ENCODE peak calls at places on chromosomes 1 and 21, in nine cellular contexts. N is prostate gland, U is lung, V is heart right ventricle, W is HCT116, E is right cardiac atrium, T is lower lobe of right lung, L is A549, Y is A673. S is an unnamed sample.

GRCh38 chr1:87421809-87422208 is 93.1 kb downstream of the LMO4 start:
- DNase-seq in N (no peak), U (no peak), V (no peak), W (no peak), E (no peak), T (no peak), L (no peak), Y (no peak), S (no peak)

GRCh38 chr1:46804926-46805325 is 6.1 kb downstream of the CYP4B1 start:
- DNase-seq in N (no peak), U (no peak), V (no peak), W (no peak), E (peak; percentile 63), T (no peak), L (no peak), Y (no peak), S (no peak)

GRCh38 chr1:98761238-98761637 is 99.7 kb downstream of the SNX7 start:
- DNase-seq in N (no peak), U (no peak), V (no peak), W (no peak), E (no peak), T (no peak), L (peak; percentile 33), Y (peak; percentile 11), S (no peak)

GRCh38 chr1:7586031-7586941 is 184.8 kb upstream of the VAMP3 start:
- DNase-seq in N (no peak), U (no peak), V (peak; percentile 32), W (no peak), E (peak; percentile 75), T (peak; percentile 28), L (no peak), Y (no peak), S (no peak)

GRCh38 chr21:42086969-42087368 is 15.9 kb downstream of the UMODL1 start:
- DNase-seq in N (no peak), U (no peak), V (no peak), W (no peak), E (no peak), T (no peak), L (no peak), Y (no peak), S (no peak)

GRCh38 chr1:43867946-43868740 is 65.5 kb upstream of the ARTN start:
- DNase-seq in N (no peak), U (no peak), V (no peak), W (no peak), E (no peak), T (no peak), L (no peak), Y (no peak), S (no peak)

GRCh38 chr1:12339861-12340557 is 110.2 kb downstream of the VPS13D start:
- DNase-seq in N (no peak), U (no peak), V (no peak), W (no peak), E (no peak), T (no peak), L (no peak), Y (peak; percentile 19), S (no peak)

GRCh38 chr1:28830814-28831213 is 18.8 kb downstream of the OPRD1 start:
- DNase-seq in N (no peak), U (no peak), V (no peak), W (no peak), E (no peak), T (no peak), L (no peak), Y (no peak), S (no peak)

GRCh38 chr1:6408023-6408422 is 11.7 kb downstream of the HES2 start:
- DNase-seq in N (no peak), U (no peak), V (no peak), W (no peak), E (no peak), T (no peak), L (no peak), Y (no peak), S (no peak)

GRCh38 chr1:162372159-162373071 is 4.2 kb downstream of the SPATA46 start:
- DNase-seq in N (no peak), U (no peak), V (no peak), W (no peak), E (no peak), T (no peak), L (no peak), Y (no peak), S (peak; percentile 60)

GRCh38 chr1:116910379-116911165 is 856 bp downstream of the PTGFRN start:
- DNase-seq in N (peak; percentile 29), U (peak; percentile 47), V (peak; percentile 52), W (no peak), E (peak; percentile 79), T (peak; percentile 72), L (no peak), Y (peak; percentile 18), S (peak; percentile 78)

GRCh38 chr1:179767177-179767581 is 24.1 kb downstream of the FAM163A start:
- DNase-seq in N (no peak), U (no peak), V (no peak), W (no peak), E (no peak), T (no peak), L (no peak), Y (no peak), S (no peak)

GRCh38 chr21:42503711-42504110 is 7.7 kb upstream of the RSPH1 start:
- DNase-seq in N (no peak), U (no peak), V (no peak), W (no peak), E (no peak), T (no peak), L (no peak), Y (no peak), S (no peak)

GRCh38 chr21:41137401-41137800 is 30.6 kb upstream of the BACE2 start:
- DNase-seq in N (no peak), U (no peak), V (no peak), W (no peak), E (no peak), T (no peak), L (no peak), Y (no peak), S (no peak)

GRCh38 chr1:173403996-173404395 is 73.1 kb upstream of the PRDX6 start:
- DNase-seq in N (no peak), U (no peak), V (no peak), W (no peak), E (no peak), T (no peak), L (no peak), Y (no peak), S (no peak)

GRCh38 chr1:54428838-54429513 is 22.8 kb upstream of the SSBP3 start:
- DNase-seq in N (no peak), U (no peak), V (no peak), W (no peak), E (no peak), T (no peak), L (no peak), Y (no peak), S (no peak)

GRCh38 chr1:50976111-50976889 is 6.3 kb downstream of the CDKN2C start:
- DNase-seq in N (no peak), U (no peak), V (no peak), W (no peak), E (no peak), T (no peak), L (peak; percentile 58), Y (peak; percentile 46), S (no peak)

GRCh38 chr21:16624468-16625102 is 888.3 kb upstream of the CXADR start:
- DNase-seq in N (no peak), U (no peak), V (no peak), W (no peak), E (no peak), T (no peak), L (no peak), Y (peak; percentile 0), S (no peak)

GRCh38 chr1:84772428-84772943 is 82.2 kb upstream of the SSX2IP start:
- DNase-seq in N (peak; percentile 89), U (peak; percentile 83), V (peak; percentile 71), W (peak; percentile 78), E (peak; percentile 87), T (peak; percentile 58), L (peak; percentile 62), Y (peak; percentile 85), S (peak; percentile 64)
- H3K27ac ChIP-seq in N (no peak overlapping the region), U (no peak overlapping the region), V (no peak overlapping the region), W (no peak overlapping the region), E (no peak overlapping the region), T (no peak overlapping the region), L (no peak overlapping the region), Y (no peak overlapping the region), S (no peak overlapping the region)

GRCh38 chr1:119452085-119452484 is 37.1 kb downstream of the HSD3B2 start:
- DNase-seq in N (no peak), U (no peak), V (no peak), W (no peak), E (no peak), T (no peak), L (no peak), Y (no peak), S (no peak)
- H3K4me1 ChIP-seq in N (no peaks in the 10 kb centered on the region), U (no peaks in the 10 kb centered on the region), V (no peaks in the 10 kb centered on the region), W (no peaks in the 10 kb centered on the region), E (no peaks in the 10 kb centered on the region), T (no peaks in the 10 kb centered on the region), L (no peaks in the 10 kb centered on the region), Y (no peaks in the 10 kb centered on the region), S (no peaks in the 10 kb centered on the region)

DNA sequence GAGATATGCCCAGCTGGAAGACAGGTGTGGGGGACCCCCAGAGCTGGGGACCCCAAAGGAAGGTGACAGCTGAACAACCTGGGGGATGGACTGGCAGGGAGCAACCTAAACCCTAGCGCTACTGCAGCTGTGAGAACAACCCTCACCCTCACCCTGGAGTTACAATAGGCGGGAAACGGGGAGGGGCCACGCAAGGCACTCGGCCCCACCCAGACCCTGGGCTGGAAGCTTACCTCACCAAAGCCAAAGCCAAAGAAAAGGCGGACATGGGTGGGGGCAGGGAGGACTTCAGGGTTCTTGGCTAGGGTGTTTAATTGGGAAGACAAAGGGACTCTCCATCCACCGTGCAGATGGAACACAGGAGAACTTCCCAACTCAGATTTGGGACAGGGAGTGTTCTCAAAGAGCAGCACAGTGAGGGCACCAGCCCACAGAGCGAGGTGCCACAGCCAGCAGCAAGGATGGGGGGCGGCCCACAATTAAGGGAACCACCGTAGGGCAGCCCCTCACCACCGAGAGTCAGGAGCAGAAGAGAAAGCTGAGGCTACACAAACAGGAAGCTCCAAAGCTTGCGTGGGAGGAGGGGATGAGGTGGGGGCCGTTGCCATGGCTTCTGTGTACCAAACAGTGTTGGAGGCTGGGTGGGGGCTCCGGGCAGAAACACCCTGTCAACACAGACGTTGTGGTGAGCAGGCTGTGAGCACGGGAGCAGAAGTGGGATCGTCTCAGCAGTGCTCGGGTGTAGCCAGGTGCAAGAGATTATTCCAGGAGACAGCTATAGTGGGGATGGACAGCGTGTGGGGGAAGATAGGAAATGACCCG is 1.9 kb downstream of the TAGLN2 start:
- DNase-seq in N (peak; percentile 71), U (peak; percentile 89), V (peak; percentile 84), W (no peak), E (peak; percentile 96), T (peak; percentile 93), L (peak; percentile 88), Y (peak; percentile 76), S (peak; percentile 88)
- H3K27ac ChIP-seq in N (peak overlapping the region; percentile 72), U (peak overlapping the region; percentile 92), V (peak overlapping the region; percentile 98), W (no peak overlapping the region), E (peak overlapping the region; percentile 94), T (peak overlapping the region; percentile 100), L (peak overlapping the region; percentile 97), Y (peak overlapping the region; percentile 76), S (peak overlapping the region; percentile 97)

DNA sequence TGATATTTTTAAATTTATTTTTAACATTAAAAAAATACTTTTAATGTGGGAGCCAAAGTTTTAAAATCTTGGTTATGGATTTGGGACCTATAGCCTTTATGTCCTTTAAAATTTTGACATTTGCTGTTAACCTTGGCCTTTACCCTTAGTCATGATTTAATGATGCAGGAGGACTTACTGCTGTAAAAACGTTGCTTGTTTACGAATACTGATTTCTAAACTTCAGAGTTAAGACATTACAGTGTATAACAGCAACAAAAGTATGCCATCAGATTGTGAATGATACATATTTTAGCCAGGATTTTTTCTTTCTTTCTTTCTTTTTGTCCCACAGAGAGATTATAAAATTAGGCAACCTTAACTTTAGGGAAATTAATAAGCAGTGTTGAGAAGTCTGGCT is 8.9 kb downstream of the RBM15 start:
- DNase-seq in N (no peak), U (no peak), V (no peak), W (no peak), E (no peak), T (no peak), L (no peak), Y (no peak), S (no peak)
- H3K4me1 ChIP-seq in N (peaks cover 6% of the 10 kb centered on the region), U (peaks cover 12% of the 10 kb centered on the region), V (peaks cover 58% of the 10 kb centered on the region), W (no peaks in the 10 kb centered on the region), E (peaks cover 6% of the 10 kb centered on the region), T (peaks cover 81% of the 10 kb centered on the region), L (peaks cover 70% of the 10 kb centered on the region), Y (peaks cover 34% of the 10 kb centered on the region), S (no peaks in the 10 kb centered on the region)